ENCODE peak calls at places on chromosome 1, in five cellular contexts. Z, O, J, C and R are unnamed samples.

GRCh38 chr1:41341756-41342562 is 19.3 kb upstream of the FOXO6 start:
- DNase-seq in O (no peak), J (peak; percentile 41), Z (no peak), C (no peak), R (peak; percentile 93)

GRCh38 chr1:234544094-234544579 is 65.2 kb upstream of the TARBP1 start:
- DNase-seq in J (peak; percentile 94), Z (peak; percentile 85), O (no peak), C (peak; percentile 84), R (peak; percentile 91)

GRCh38 chr1:36982708-36983107 is 51.6 kb downstream of the GRIK3 start:
- DNase-seq in O (no peak), C (no peak), Z (no peak), J (no peak), R (no peak)

GRCh38 chr1:240486596-240486995 is 125.4 kb downstream of the GREM2 start:
- DNase-seq in O (no peak), Z (no peak), J (no peak), C (no peak), R (no peak)

GRCh38 chr1:229012823-229013222 is 258.1 kb upstream of the RAB4A start:
- DNase-seq in Z (no peak), O (no peak), J (no peak), C (no peak), R (no peak)

GRCh38 chr1:9101510-9102146 is 27.3 kb downstream of the GPR157 start:
- DNase-seq in O (no peak), J (peak; percentile 66), Z (peak; percentile 41), C (no peak), R (no peak)

GRCh38 chr1:41366428-41367101 is 5.3 kb downstream of the FOXO6 start:
- DNase-seq in Z (no peak), J (no peak), O (peak; percentile 58), C (no peak), R (no peak)

GRCh38 chr1:178643871-178644270 is 81.2 kb upstream of the RALGPS2 start:
- DNase-seq in Z (no peak), C (no peak), J (no peak), O (no peak), R (no peak)

GRCh38 chr1:22418852-22419480 is 32.7 kb upstream of the ZBTB40 start:
- DNase-seq in Z (peak; percentile 24), C (no peak), J (no peak), O (no peak), R (no peak)

GRCh38 chr1:9338354-9339250 is 45.9 kb downstream of the SPSB1 start:
- DNase-seq in J (no peak), Z (peak; percentile 39), C (no peak), O (no peak), R (no peak)

GRCh38 chr1:119314001-119314796 is 54.4 kb upstream of the HAO2 start:
- DNase-seq in Z (no peak), O (no peak), C (no peak), J (no peak), R (no peak)

GRCh38 chr1:111990878-111991760 is 1.7 kb upstream of the KCND3 start:
- DNase-seq in Z (peak; percentile 77), C (peak; percentile 78), J (peak; percentile 75), O (no peak), R (no peak)

GRCh38 chr1:111920221-111921024 is 69.0 kb downstream of the KCND3 start:
- DNase-seq in J (no peak), O (no peak), Z (peak; percentile 45), C (no peak), R (no peak)

GRCh38 chr1:211630236-211631081 is 45.0 kb downstream of the NEK2 start:
- DNase-seq in Z (peak; percentile 74), J (no peak), O (no peak), C (no peak), R (no peak)

GRCh38 chr1:209743145-209743482 is 12.7 kb upstream of the TRAF3IP3 start:
- DNase-seq in J (peak; percentile 69), Z (no peak), O (no peak), C (peak; percentile 63), R (no peak)

GRCh38 chr1:105591681-105592080 is 1464.8 kb upstream of the PRMT6 start:
- DNase-seq in J (no peak), O (no peak), C (no peak), Z (no peak), R (no peak)

GRCh38 chr1:1085171-1085841 is 11.2 kb upstream of the RNF223 start:
- DNase-seq in C (no peak), O (no peak), Z (peak; percentile 2), J (no peak), R (no peak)

GRCh38 chr1:93681549-93682412 is at the start of gene BCAR3:
- DNase-seq in C (peak; percentile 83), J (peak; percentile 87), O (no peak), Z (peak; percentile 73), R (no peak)

GRCh38 chr1:221435510-221435909 is 306.4 kb downstream of the DUSP10 start:
- DNase-seq in O (peak; percentile 29), Z (no peak), C (no peak), J (no peak), R (no peak)

GRCh38 chr1:199794105-199794863 is 233.2 kb upstream of the NR5A2 start:
- DNase-seq in Z (no peak), J (no peak), O (no peak), C (no peak), R (no peak)

GRCh38 chr1:156291226-156292061 is 4.0 kb downstream of the GLMP start:
- DNase-seq in O (no peak), Z (peak; percentile 87), J (peak; percentile 95), C (peak; percentile 95), R (no peak)

GRCh38 chr1:194013561-194013960 is 827.1 kb upstream of the B3GALT2 start:
- DNase-seq in Z (no peak), J (no peak), C (no peak), O (no peak), R (no peak)

GRCh38 chr1:33388989-33389771 is 41.7 kb downstream of the PHC2 start:
- DNase-seq in O (no peak), J (peak; percentile 63), C (no peak), Z (peak; percentile 35), R (no peak)

GRCh38 chr1:156508955-156509234 is 8.3 kb upstream of the MEF2D start:
- DNase-seq in C (no peak), Z (no peak), J (no peak), O (no peak), R (no peak)

GRCh38 chr1:25528881-25529517 is 14.4 kb upstream of the LDLRAP1 start:
- DNase-seq in J (no peak), C (no peak), O (no peak), Z (no peak), R (no peak)

GRCh38 chr1:171872430-171872829 is 31.1 kb downstream of the DNM3 start:
- DNase-seq in Z (no peak), C (no peak), O (no peak), J (no peak), R (no peak)

GRCh38 chr1:152513081-152513480 is 1.2 kb upstream of the CRCT1 start:
- DNase-seq in J (no peak), O (no peak), Z (no peak), C (no peak), R (no peak)
- H3K9me3 ChIP-seq in J (no peaks in the 10 kb centered on the region), O (no peaks in the 10 kb centered on the region), Z (no peaks in the 10 kb centered on the region), C (no peaks in the 10 kb centered on the region), R (no peaks in the 10 kb centered on the region)

GRCh38 chr1:159068877-159069276 is 7.7 kb downstream of the AIM2 start:
- DNase-seq in J (no peak), Z (no peak), O (no peak), C (no peak), R (no peak)
- H3K4me3 ChIP-seq in J (no peak overlapping the region), Z (no peak overlapping the region), O (no peak overlapping the region), C (no peak overlapping the region), R (no peak overlapping the region)

DNA sequence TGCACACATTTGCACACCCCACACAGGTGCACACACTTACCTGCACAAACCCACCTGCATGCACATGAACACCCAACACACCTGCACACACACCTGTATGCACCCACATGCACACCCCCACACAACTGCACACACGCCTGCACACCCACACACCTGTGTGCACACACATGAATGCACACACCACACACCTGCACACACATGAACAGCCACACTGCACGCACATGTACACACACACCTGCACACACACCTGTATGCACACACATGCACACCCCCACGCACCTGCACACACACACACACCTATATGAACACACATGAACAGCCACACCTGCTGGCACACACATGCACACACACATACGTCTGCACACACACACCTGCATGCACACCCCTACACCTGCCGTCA is 17.9 kb upstream of the TTC34 start:
- DNase-seq in J (no peak), Z (no peak), O (no peak), C (no peak), R (no peak)
- H3K9me3 ChIP-seq in J (no peaks in the 10 kb centered on the region), Z (no peaks in the 10 kb centered on the region), O (no peaks in the 10 kb centered on the region), C (no peaks in the 10 kb centered on the region), R (no peaks in the 10 kb centered on the region)

DNA sequence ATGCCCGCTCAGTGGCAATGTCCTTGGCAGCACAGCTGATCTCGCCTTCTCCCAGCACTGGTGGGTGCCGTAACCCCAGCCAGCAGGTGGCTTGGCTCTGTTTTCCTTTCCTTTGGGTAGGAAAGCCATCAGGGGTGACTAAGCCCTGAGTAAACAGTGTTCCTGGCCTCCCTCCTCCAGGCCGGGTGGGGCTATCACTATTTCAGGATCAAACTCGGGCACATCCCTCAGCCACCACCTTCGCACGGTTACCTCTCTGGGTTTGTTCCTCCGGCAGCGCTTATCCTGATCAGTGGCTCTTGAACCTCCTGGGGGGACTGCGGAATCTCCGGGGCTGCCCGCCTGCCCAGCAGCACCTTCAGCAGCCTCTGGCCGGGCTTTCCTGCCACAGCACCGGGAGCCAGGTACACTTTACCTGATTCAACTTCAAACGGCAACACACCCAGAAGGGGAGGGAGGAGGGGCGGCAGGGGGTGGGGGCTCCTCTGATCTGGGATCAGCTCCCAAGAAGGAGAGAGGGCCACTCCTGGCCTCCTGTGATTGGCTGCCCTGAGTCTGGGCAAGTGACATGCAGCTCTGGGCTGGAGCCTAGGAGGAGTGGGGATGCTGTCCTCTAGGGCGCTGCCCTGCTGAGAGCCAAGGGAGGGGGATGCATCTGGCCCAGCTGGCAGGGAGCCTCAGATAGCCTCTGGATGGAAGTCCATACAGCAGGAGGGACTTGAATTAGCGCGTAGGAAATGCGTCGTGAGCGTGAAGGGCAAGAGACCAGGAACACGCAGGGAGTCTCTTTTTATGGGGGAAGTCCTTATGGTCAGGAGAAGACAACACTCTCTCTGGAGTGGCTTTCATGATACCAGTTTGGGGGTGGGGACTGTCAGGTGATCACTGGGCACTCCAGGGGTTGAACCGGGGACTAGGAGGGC is at the start of gene ASCL5:
- DNase-seq in J (no peak), Z (no peak), C (no peak), O (no peak), R (no peak)
- H3K4me3 ChIP-seq in J (no peak within 1 kb of the TSS), Z (no peak within 1 kb of the TSS), C (no peak within 1 kb of the TSS), O (no peak within 1 kb of the TSS), R (no peak within 1 kb of the TSS)

GRCh38 chr1:90936731-90937130 is 85.1 kb downstream of the ZNF644 start:
- DNase-seq in Z (no peak), J (no peak), C (no peak), O (no peak), R (no peak)
- H3K9me3 ChIP-seq in Z (no peaks in the 10 kb centered on the region), J (no peaks in the 10 kb centered on the region), C (no peaks in the 10 kb centered on the region), O (no peaks in the 10 kb centered on the region), R (no peaks in the 10 kb centered on the region)